ENCODE peak calls at places on chromosomes 4 and X, in ten cellular contexts. One of them, this sample, is unnamed.

GRCh38 chr4:18736551-18736950 is 715.0 kb upstream of the LCORL start:
- DNase-seq in globus pallidus: no peak
- DNase-seq in activated T-cell treated with anti-CD3 and anti-CD28 coated beads for 1 hour: no peak
- DNase-seq in adrenal gland: no peak
- DNase-seq in amniotic stem cell: no peak
- DNase-seq in hypothalamus: no peak
- DNase-seq in kidney: no peak
- DNase-seq in posterior vena cava: no peak
- DNase-seq in IMR-90: no peak
- DNase-seq in pancreas: no peak
- DNase-seq in this sample: no peak

GRCh38 chr4:5890063-5890727 is 2.7 kb downstream of the CRMP1 start:
- DNase-seq in globus pallidus: peak
- DNase-seq in activated T-cell treated with anti-CD3 and anti-CD28 coated beads for 1 hour: no peak
- DNase-seq in adrenal gland: peak
- DNase-seq in amniotic stem cell: no peak
- DNase-seq in hypothalamus: peak
- DNase-seq in kidney: no peak
- DNase-seq in posterior vena cava: no peak
- DNase-seq in IMR-90: peak
- DNase-seq in pancreas: peak
- DNase-seq in this sample: no peak

GRCh38 chr4:20237894-20238537 is 13.7 kb upstream of the SLIT2 start:
- DNase-seq in globus pallidus: no peak
- DNase-seq in activated T-cell treated with anti-CD3 and anti-CD28 coated beads for 1 hour: no peak
- DNase-seq in adrenal gland: no peak
- DNase-seq in amniotic stem cell: no peak
- DNase-seq in hypothalamus: no peak
- DNase-seq in kidney: no peak
- DNase-seq in posterior vena cava: no peak
- DNase-seq in IMR-90: no peak
- DNase-seq in pancreas: no peak
- DNase-seq in this sample: no peak

GRCh38 chrX:146224442-146224841 is 406.8 kb downstream of the SLITRK2 start:
- DNase-seq in globus pallidus: no peak
- DNase-seq in activated T-cell treated with anti-CD3 and anti-CD28 coated beads for 1 hour: no peak
- DNase-seq in adrenal gland: no peak
- DNase-seq in amniotic stem cell: no peak
- DNase-seq in hypothalamus: no peak
- DNase-seq in kidney: no peak
- DNase-seq in posterior vena cava: no peak
- DNase-seq in IMR-90: no peak
- DNase-seq in pancreas: no peak
- DNase-seq in this sample: no peak

GRCh38 chr4:4334798-4335520 is 44.9 kb downstream of the ZBTB49 start:
- DNase-seq in globus pallidus: peak
- DNase-seq in activated T-cell treated with anti-CD3 and anti-CD28 coated beads for 1 hour: peak
- DNase-seq in adrenal gland: peak
- DNase-seq in amniotic stem cell: no peak
- DNase-seq in hypothalamus: peak
- DNase-seq in kidney: peak
- DNase-seq in posterior vena cava: peak
- DNase-seq in IMR-90: peak
- DNase-seq in pancreas: peak
- DNase-seq in this sample: peak

GRCh38 chrX:49710744-49711319 is 15.0 kb upstream of the PAGE1 start:
- DNase-seq in globus pallidus: no peak
- DNase-seq in activated T-cell treated with anti-CD3 and anti-CD28 coated beads for 1 hour: no peak
- DNase-seq in adrenal gland: no peak
- DNase-seq in amniotic stem cell: no peak
- DNase-seq in hypothalamus: no peak
- DNase-seq in kidney: no peak
- DNase-seq in posterior vena cava: no peak
- DNase-seq in IMR-90: no peak
- DNase-seq in pancreas: no peak
- DNase-seq in this sample: no peak

GRCh38 chr4:4485806-4486205 is 56.0 kb downstream of the STX18 start:
- DNase-seq in globus pallidus: no peak
- DNase-seq in activated T-cell treated with anti-CD3 and anti-CD28 coated beads for 1 hour: no peak
- DNase-seq in adrenal gland: no peak
- DNase-seq in amniotic stem cell: no peak
- DNase-seq in hypothalamus: no peak
- DNase-seq in kidney: no peak
- DNase-seq in posterior vena cava: no peak
- DNase-seq in IMR-90: no peak
- DNase-seq in pancreas: no peak
- DNase-seq in this sample: no peak

GRCh38 chr4:139950568-139950967 is 203.4 kb downstream of the MAML3 start:
- DNase-seq in globus pallidus: no peak
- DNase-seq in activated T-cell treated with anti-CD3 and anti-CD28 coated beads for 1 hour: no peak
- DNase-seq in adrenal gland: no peak
- DNase-seq in amniotic stem cell: no peak
- DNase-seq in hypothalamus: no peak
- DNase-seq in kidney: no peak
- DNase-seq in posterior vena cava: no peak
- DNase-seq in IMR-90: no peak
- DNase-seq in pancreas: no peak
- DNase-seq in this sample: no peak

GRCh38 chrX:10326578-10326977 is 169.8 kb downstream of the CLCN4 start:
- DNase-seq in globus pallidus: peak
- DNase-seq in activated T-cell treated with anti-CD3 and anti-CD28 coated beads for 1 hour: no peak
- DNase-seq in adrenal gland: no peak
- DNase-seq in amniotic stem cell: no peak
- DNase-seq in hypothalamus: peak
- DNase-seq in kidney: no peak
- DNase-seq in posterior vena cava: no peak
- DNase-seq in IMR-90: peak
- DNase-seq in pancreas: no peak
- DNase-seq in this sample: no peak

GRCh38 chr4:165457793-165458192 is 79.0 kb downstream of the CPE start:
- DNase-seq in globus pallidus: no peak
- DNase-seq in activated T-cell treated with anti-CD3 and anti-CD28 coated beads for 1 hour: no peak
- DNase-seq in adrenal gland: no peak
- DNase-seq in amniotic stem cell: no peak
- DNase-seq in hypothalamus: no peak
- DNase-seq in kidney: no peak
- DNase-seq in posterior vena cava: no peak
- DNase-seq in IMR-90: no peak
- DNase-seq in pancreas: no peak
- DNase-seq in this sample: no peak

GRCh38 chr4:56764206-56764605 is 57.3 kb downstream of the SPINK2 start:
- DNase-seq in globus pallidus: no peak
- DNase-seq in activated T-cell treated with anti-CD3 and anti-CD28 coated beads for 1 hour: no peak
- DNase-seq in adrenal gland: no peak
- DNase-seq in amniotic stem cell: no peak
- DNase-seq in hypothalamus: no peak
- DNase-seq in kidney: no peak
- DNase-seq in posterior vena cava: no peak
- DNase-seq in IMR-90: no peak
- DNase-seq in pancreas: no peak
- DNase-seq in this sample: no peak

GRCh38 chrX:35890699-35891098 is 28.8 kb upstream of the CFAP47 start:
- DNase-seq in globus pallidus: peak
- DNase-seq in activated T-cell treated with anti-CD3 and anti-CD28 coated beads for 1 hour: no peak
- DNase-seq in adrenal gland: peak
- DNase-seq in amniotic stem cell: no peak
- DNase-seq in hypothalamus: peak
- DNase-seq in kidney: peak
- DNase-seq in posterior vena cava: no peak
- DNase-seq in IMR-90: peak
- DNase-seq in pancreas: no peak
- DNase-seq in this sample: no peak

GRCh38 chr4:14856076-14856926 is 146.0 kb upstream of the CPEB2 start:
- DNase-seq in globus pallidus: no peak
- DNase-seq in activated T-cell treated with anti-CD3 and anti-CD28 coated beads for 1 hour: no peak
- DNase-seq in adrenal gland: peak
- DNase-seq in amniotic stem cell: peak
- DNase-seq in hypothalamus: no peak
- DNase-seq in kidney: peak
- DNase-seq in posterior vena cava: peak
- DNase-seq in IMR-90: peak
- DNase-seq in pancreas: no peak
- DNase-seq in this sample: no peak